ENCODE peak calls at places on chromosomes 5 and 9, in ten cellular contexts. P is pancreas, I is mammary epithelial cell, W is lower leg skin, E is uterus, R is HFF-Myc, C is lung, Q is dorsolateral prefrontal cortex, D is A549, Y is AG10803. V is an unnamed sample.

GRCh38 chr9:91037511-91038482 is 236.2 kb downstream of the SYK start:
- DNase-seq in P (peak), I (peak), W (peak), E (peak), R (peak), C (peak), Q (no peak), D (peak), Y (peak), V (peak)

GRCh38 chr9:123597926-123598556 is 242.0 kb downstream of the CRB2 start:
- DNase-seq in P (no peak), I (no peak), W (no peak), E (no peak), R (no peak), C (no peak), Q (no peak), D (no peak), Y (no peak), V (no peak)

GRCh38 chr9:23582836-23583235 is 243.2 kb downstream of the ELAVL2 start:
- DNase-seq in P (no peak), I (peak), W (no peak), E (no peak), R (no peak), C (no peak), Q (no peak), D (no peak), Y (no peak), V (no peak)

GRCh38 chr9:115220339-115221009 is 102.5 kb upstream of the TNC start:
- DNase-seq in P (no peak), I (peak), W (no peak), E (no peak), R (no peak), C (no peak), Q (no peak), D (no peak), Y (peak), V (peak)

GRCh38 chr9:134553061-134553891 is 88.3 kb upstream of the COL5A1 start:
- DNase-seq in P (no peak), I (no peak), W (no peak), E (no peak), R (no peak), C (no peak), Q (no peak), D (no peak), Y (no peak), V (no peak)

GRCh38 chr5:138611295-138612220 is 36.4 kb upstream of the HSPA9 start:
- DNase-seq in P (no peak), I (no peak), W (no peak), E (peak), R (no peak), C (no peak), Q (peak), D (no peak), Y (no peak), V (no peak)

GRCh38 chr9:123727332-123727731 is 202.6 kb downstream of the DENND1A start:
- DNase-seq in P (no peak), I (no peak), W (no peak), E (no peak), R (no peak), C (no peak), Q (no peak), D (no peak), Y (peak), V (no peak)

GRCh38 chr5:100796851-100797250 is 106.2 kb downstream of the ST8SIA4 start:
- DNase-seq in P (no peak), I (no peak), W (no peak), E (no peak), R (no peak), C (no peak), Q (no peak), D (no peak), Y (no peak), V (no peak)

GRCh38 chr9:74952281-74953151 is at the start of gene C9orf40:
- DNase-seq in P (peak), I (peak), W (peak), E (peak), R (peak), C (peak), Q (peak), D (peak), Y (peak), V (peak)

GRCh38 chr9:5231212-5231611 is at the start of gene INSL4:
- DNase-seq in P (no peak), I (peak), W (no peak), E (no peak), R (no peak), C (no peak), Q (no peak), D (peak), Y (no peak), V (no peak)

GRCh38 chr9:133737774-133738038 is 446 bp downstream of the SARDH start:
- DNase-seq in P (no peak), I (no peak), W (no peak), E (no peak), R (no peak), C (no peak), Q (peak), D (no peak), Y (no peak), V (no peak)

GRCh38 chr9:16521868-16522381 is 348.5 kb downstream of the BNC2 start:
- DNase-seq in P (no peak), I (peak), W (peak), E (peak), R (peak), C (peak), Q (no peak), D (no peak), Y (peak), V (peak)

GRCh38 chr9:14497476-14497875 is 183.5 kb upstream of the NFIB start:
- DNase-seq in P (no peak), I (no peak), W (no peak), E (no peak), R (no peak), C (no peak), Q (no peak), D (no peak), Y (no peak), V (no peak)

GRCh38 chr9:85521331-85522197 is 220.2 kb downstream of the AGTPBP1 start:
- DNase-seq in P (no peak), I (no peak), W (peak), E (no peak), R (no peak), C (no peak), Q (peak), D (no peak), Y (peak), V (no peak)

GRCh38 chr5:153960269-153961215 is 78.2 kb downstream of the FAM114A2 start:
- DNase-seq in P (no peak), I (no peak), W (no peak), E (no peak), R (no peak), C (no peak), Q (no peak), D (no peak), Y (peak), V (no peak)

GRCh38 chr5:140801494-140801841 is 611 bp downstream of the PCDHA3 start:
- DNase-seq in P (no peak), I (no peak), W (no peak), E (no peak), R (no peak), C (no peak), Q (no peak), D (peak), Y (no peak), V (no peak)

GRCh38 chr5:22465177-22465576 is 388.0 kb downstream of the CDH12 start:
- DNase-seq in P (no peak), I (peak), W (no peak), E (no peak), R (no peak), C (no peak), Q (no peak), D (no peak), Y (no peak), V (no peak)

GRCh38 chr5:113035096-113035495 is 58.5 kb downstream of the DCP2 start:
- DNase-seq in P (no peak), I (no peak), W (no peak), E (no peak), R (no peak), C (peak), Q (no peak), D (no peak), Y (peak), V (no peak)

GRCh38 chr5:113038136-113038535 is 61.5 kb downstream of the DCP2 start:
- DNase-seq in P (no peak), I (no peak), W (no peak), E (no peak), R (no peak), C (no peak), Q (no peak), D (no peak), Y (no peak), V (no peak)

GRCh38 chr5:113036321-113036720 is 59.7 kb downstream of the DCP2 start:
- DNase-seq in P (no peak), I (no peak), W (no peak), E (no peak), R (no peak), C (no peak), Q (no peak), D (no peak), Y (no peak), V (no peak)

GRCh38 chr5:113038714-113039113 is 62.1 kb downstream of the DCP2 start:
- DNase-seq in P (no peak), I (peak), W (peak), E (no peak), R (no peak), C (peak), Q (no peak), D (no peak), Y (peak), V (no peak)

DNA sequence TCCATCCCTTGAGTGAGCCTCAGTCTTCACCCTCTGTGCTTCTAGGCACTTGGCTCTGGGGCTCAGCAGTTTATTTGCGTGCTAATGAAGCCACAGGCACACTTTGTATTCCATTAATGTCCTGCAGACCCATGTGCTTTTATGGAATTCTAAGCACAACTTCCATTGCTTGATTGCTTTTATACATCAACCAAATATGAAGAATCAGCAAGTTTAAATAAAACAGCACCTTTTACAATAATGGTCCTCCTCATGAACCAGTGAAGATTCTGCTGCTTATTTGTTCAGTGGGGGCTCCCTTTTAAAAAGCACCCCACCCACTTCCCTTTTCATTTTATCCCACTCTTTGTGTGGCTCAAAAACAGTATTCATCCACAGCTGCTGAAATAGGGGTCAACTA is 60.2 kb downstream of the DCP2 start:
- DNase-seq in P (no peak), I (no peak), W (no peak), E (no peak), R (no peak), C (no peak), Q (no peak), D (no peak), Y (no peak), V (no peak)
- H3K4me3 ChIP-seq in P (no peak), I (no peak), W (no peak), E (no peak), R (no peak), C (no peak), Q (no peak), D (no peak), Y (no peak), V (no peak)

DNA sequence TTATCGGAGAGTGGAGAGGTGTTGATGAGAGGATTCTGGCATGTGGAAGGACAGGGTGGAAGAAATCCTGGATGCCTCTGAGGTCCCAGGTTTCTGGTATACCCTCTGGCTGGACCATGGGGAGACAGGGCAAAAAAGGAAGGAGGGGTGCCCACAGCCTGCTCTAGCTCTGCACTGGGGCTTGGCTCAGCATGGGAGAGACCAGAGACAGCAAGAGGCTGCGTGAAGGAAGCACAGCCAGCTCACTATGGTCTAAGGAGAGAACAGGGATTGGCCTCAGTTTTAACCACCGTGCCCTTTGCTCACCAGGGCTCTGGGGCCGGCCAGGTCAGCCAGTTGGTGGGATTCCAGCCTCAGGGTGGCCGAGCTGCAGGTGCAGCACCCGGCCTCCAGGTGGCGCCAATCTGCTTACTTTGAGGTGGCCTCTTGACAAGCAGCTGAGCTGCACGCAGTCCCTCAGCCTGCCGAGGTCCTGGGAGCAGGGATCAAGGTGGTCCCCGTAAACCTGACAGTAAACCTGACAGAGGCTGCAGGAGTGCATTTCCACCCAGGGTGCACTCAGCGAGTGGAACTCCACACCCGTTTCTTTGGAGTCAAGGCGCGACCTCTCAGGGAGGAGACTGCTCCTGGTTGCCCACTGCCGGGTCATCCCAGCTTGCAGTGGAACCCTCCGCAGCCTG is 25.0 kb upstream of the SPTLC1 start:
- DNase-seq in P (peak), I (peak), W (peak), E (peak), R (no peak), C (peak), Q (peak), D (peak), Y (peak), V (no peak)
- H3K4me3 ChIP-seq in P (no peak), I (no peak), W (no peak), E (peak), R (no peak), C (no peak), Q (peak), D (no peak), Y (no peak), V (peak)

GRCh38 chr9:116689633-116690032 is 2.5 kb downstream of the TRIM32 start:
- DNase-seq in P (no peak), I (no peak), W (no peak), E (no peak), R (no peak), C (no peak), Q (no peak), D (no peak), Y (no peak), V (no peak)

GRCh38 chr9:116687762-116688160 is 656 bp downstream of the TRIM32 start:
- DNase-seq in P (no peak), I (peak), W (no peak), E (no peak), R (no peak), C (no peak), Q (no peak), D (no peak), Y (no peak), V (no peak)

GRCh38 chr9:116686693-116687073 is 422 bp upstream of the TRIM32 start:
- DNase-seq in P (no peak), I (no peak), W (no peak), E (no peak), R (no peak), C (no peak), Q (no peak), D (no peak), Y (peak), V (no peak)

GRCh38 chr9:116687074-116687761 is at the start of gene TRIM32:
- DNase-seq in P (peak), I (peak), W (peak), E (peak), R (peak), C (peak), Q (peak), D (peak), Y (peak), V (peak)

GRCh38 chr9:116689117-116689516 is 2.0 kb downstream of the TRIM32 start:
- DNase-seq in P (no peak), I (no peak), W (no peak), E (no peak), R (no peak), C (no peak), Q (no peak), D (no peak), Y (no peak), V (no peak)
- H3K4me3 ChIP-seq in P (no peak), I (no peak), W (no peak), E (no peak), R (peak), C (no peak), Q (peak), D (no peak), Y (no peak), V (no peak)

DNA sequence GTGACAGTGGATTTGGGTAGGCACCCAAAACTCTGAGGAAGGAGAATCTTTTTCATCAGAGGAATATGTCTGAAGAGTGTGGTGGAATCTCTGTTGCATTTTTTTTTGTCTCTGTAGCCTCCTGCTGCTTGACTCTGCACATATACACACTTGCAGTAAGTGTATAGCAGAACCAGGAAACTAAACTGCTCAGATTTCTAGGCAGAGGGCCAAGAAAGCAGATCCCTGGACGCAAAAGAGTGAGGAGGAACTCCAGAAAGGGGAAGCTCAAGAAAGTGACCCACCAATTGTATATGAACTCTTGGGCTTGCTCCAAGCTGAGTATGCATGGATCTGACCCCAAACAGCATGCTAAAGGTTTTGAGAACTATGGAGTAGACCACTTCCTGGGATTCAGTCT is 181.8 kb downstream of the GADD45G start:
- DNase-seq in P (peak), I (no peak), W (no peak), E (no peak), R (no peak), C (peak), Q (no peak), D (no peak), Y (no peak), V (no peak)
- H3K4me3 ChIP-seq in P (no peak), I (no peak), W (no peak), E (no peak), R (no peak), C (no peak), Q (no peak), D (no peak), Y (no peak), V (no peak)

DNA sequence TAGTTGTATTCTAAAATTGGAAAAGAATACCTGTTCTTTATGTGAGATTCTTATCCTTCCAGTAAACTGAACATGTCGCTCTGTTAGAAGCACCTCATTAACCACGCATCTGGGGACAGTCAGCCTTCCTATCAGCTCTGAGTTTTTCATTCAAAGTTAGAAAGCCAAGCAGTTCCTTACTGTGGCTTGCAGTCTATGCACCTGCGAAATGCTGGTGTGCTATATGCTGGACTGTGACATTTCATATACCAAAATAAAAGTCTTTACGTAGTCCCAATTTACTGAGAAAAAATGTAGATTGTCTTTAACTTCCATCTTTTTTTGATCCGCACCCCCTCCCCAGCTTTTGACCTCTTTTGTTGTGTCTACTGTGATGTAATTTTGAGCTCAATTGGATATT is 4.3 kb downstream of the ANP32B start:
- DNase-seq in P (no peak), I (no peak), W (no peak), E (no peak), R (no peak), C (no peak), Q (no peak), D (no peak), Y (no peak), V (no peak)
- H3K4me3 ChIP-seq in P (no peak), I (no peak), W (no peak), E (no peak), R (no peak), C (no peak), Q (no peak), D (no peak), Y (no peak), V (no peak)

GRCh38 chr5:80083115-80083890 is 48.2 kb downstream of the THBS4 start:
- DNase-seq in P (no peak), I (peak), W (peak), E (peak), R (peak), C (no peak), Q (no peak), D (peak), Y (peak), V (peak)
- H3K4me3 ChIP-seq in P (peak), I (no peak), W (no peak), E (peak), R (peak), C (no peak), Q (peak), D (peak), Y (peak), V (peak)

DNA sequence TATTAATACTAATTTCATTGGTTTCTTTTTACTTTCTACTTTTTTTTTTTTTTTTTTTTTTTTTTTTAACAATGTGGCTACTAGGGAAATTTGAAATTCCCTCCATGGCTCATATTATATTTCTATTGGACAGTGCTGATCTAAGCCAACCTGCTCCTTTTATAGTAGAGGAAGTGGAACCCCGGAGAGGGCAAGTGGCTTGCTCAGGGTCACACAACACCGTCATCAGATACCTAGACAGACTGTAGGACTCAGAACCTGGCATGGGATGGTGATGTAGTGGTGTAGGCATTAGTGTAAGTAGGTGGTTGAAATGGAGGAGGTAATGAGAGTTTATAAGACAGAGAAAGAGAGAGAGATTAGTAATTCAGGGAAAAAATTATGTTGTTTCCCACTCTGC is 10.8 kb downstream of the ZNF618 start:
- DNase-seq in P (no peak), I (peak), W (no peak), E (no peak), R (no peak), C (no peak), Q (no peak), D (no peak), Y (no peak), V (no peak)
- H3K4me3 ChIP-seq in P (no peak), I (no peak), W (no peak), E (no peak), R (no peak), C (no peak), Q (no peak), D (no peak), Y (no peak), V (no peak)

V was measured in skeletal muscle cell.